ENCODE peak calls at places on chromosomes 12 and 14, in ten cellular contexts. One of them, this sample, is unnamed.

GRCh38 chr12:54561164-54561563 is 11.8 kb downstream of the PDE1B start:
- DNase-seq in adrenal gland: peak; percentile 37
- DNase-seq in Peyer's patch: peak; percentile 24
- DNase-seq in stomach: no peak
- DNase-seq in lower leg skin: no peak
- DNase-seq in ascending aorta: peak; percentile 38
- DNase-seq in AG04450: no peak
- DNase-seq in fibroblast of lung: no peak
- DNase-seq in mucosa of descending colon: peak; percentile 23
- DNase-seq in BE2C: no peak
- DNase-seq in this sample: no peak

GRCh38 chr14:55336161-55336560 is 64.9 kb downstream of the FBXO34 start:
- DNase-seq in BE2C: no peak
- DNase-seq in Peyer's patch: no peak
- DNase-seq in mucosa of descending colon: peak; percentile 61
- DNase-seq in adrenal gland: no peak
- DNase-seq in AG04450: no peak
- DNase-seq in fibroblast of lung: no peak
- DNase-seq in stomach: peak; percentile 42
- DNase-seq in ascending aorta: no peak
- DNase-seq in lower leg skin: no peak
- DNase-seq in this sample: no peak

GRCh38 chr14:103897075-103897947 is 30.9 kb upstream of the TDRD9 start:
- DNase-seq in lower leg skin: no peak
- DNase-seq in fibroblast of lung: no peak
- DNase-seq in AG04450: no peak
- DNase-seq in stomach: peak; percentile 93
- DNase-seq in mucosa of descending colon: peak; percentile 89
- DNase-seq in ascending aorta: no peak
- DNase-seq in adrenal gland: no peak
- DNase-seq in Peyer's patch: no peak
- DNase-seq in BE2C: no peak
- DNase-seq in this sample: no peak

GRCh38 chr14:72907886-72908285 is 14.0 kb upstream of the DPF3 start:
- DNase-seq in adrenal gland: no peak
- DNase-seq in Peyer's patch: no peak
- DNase-seq in stomach: no peak
- DNase-seq in BE2C: no peak
- DNase-seq in ascending aorta: no peak
- DNase-seq in lower leg skin: no peak
- DNase-seq in mucosa of descending colon: no peak
- DNase-seq in AG04450: no peak
- DNase-seq in fibroblast of lung: peak; percentile 81
- DNase-seq in this sample: no peak

GRCh38 chr12:102961488-102961801 is 4.0 kb downstream of the ASCL1 start:
- DNase-seq in ascending aorta: no peak
- DNase-seq in Peyer's patch: no peak
- DNase-seq in AG04450: no peak
- DNase-seq in mucosa of descending colon: no peak
- DNase-seq in stomach: no peak
- DNase-seq in adrenal gland: no peak
- DNase-seq in fibroblast of lung: no peak
- DNase-seq in BE2C: no peak
- DNase-seq in lower leg skin: no peak
- DNase-seq in this sample: no peak

GRCh38 chr14:54686219-54686870 is 119.4 kb downstream of the SAMD4A start:
- DNase-seq in mucosa of descending colon: peak; percentile 35
- DNase-seq in Peyer's patch: no peak
- DNase-seq in ascending aorta: no peak
- DNase-seq in stomach: no peak
- DNase-seq in adrenal gland: peak; percentile 71
- DNase-seq in AG04450: peak; percentile 47
- DNase-seq in lower leg skin: no peak
- DNase-seq in BE2C: no peak
- DNase-seq in fibroblast of lung: peak; percentile 95
- DNase-seq in this sample: no peak

GRCh38 chr12:28096649-28097048 is 93.6 kb upstream of the CCDC91 start:
- DNase-seq in mucosa of descending colon: no peak
- DNase-seq in AG04450: no peak
- DNase-seq in ascending aorta: no peak
- DNase-seq in stomach: no peak
- DNase-seq in adrenal gland: no peak
- DNase-seq in fibroblast of lung: no peak
- DNase-seq in lower leg skin: no peak
- DNase-seq in BE2C: no peak
- DNase-seq in Peyer's patch: no peak
- DNase-seq in this sample: no peak

GRCh38 chr14:42378880-42379279 is 772.2 kb downstream of the LRFN5 start:
- DNase-seq in ascending aorta: no peak
- DNase-seq in Peyer's patch: no peak
- DNase-seq in fibroblast of lung: no peak
- DNase-seq in stomach: no peak
- DNase-seq in BE2C: no peak
- DNase-seq in adrenal gland: no peak
- DNase-seq in lower leg skin: peak; percentile 77
- DNase-seq in mucosa of descending colon: no peak
- DNase-seq in AG04450: no peak
- DNase-seq in this sample: no peak

GRCh38 chr12:129351481-129351880 is 498.2 kb downstream of the GLT1D1 start:
- DNase-seq in fibroblast of lung: peak; percentile 52
- DNase-seq in mucosa of descending colon: no peak
- DNase-seq in adrenal gland: no peak
- DNase-seq in stomach: no peak
- DNase-seq in Peyer's patch: no peak
- DNase-seq in ascending aorta: no peak
- DNase-seq in BE2C: no peak
- DNase-seq in lower leg skin: no peak
- DNase-seq in AG04450: no peak
- DNase-seq in this sample: no peak

GRCh38 chr14:23524954-23525353 is 26.6 kb downstream of the ZFHX2 start:
- DNase-seq in BE2C: no peak
- DNase-seq in adrenal gland: no peak
- DNase-seq in Peyer's patch: no peak
- DNase-seq in stomach: no peak
- DNase-seq in fibroblast of lung: no peak
- DNase-seq in ascending aorta: no peak
- DNase-seq in mucosa of descending colon: no peak
- DNase-seq in lower leg skin: no peak
- DNase-seq in AG04450: no peak
- DNase-seq in this sample: no peak

GRCh38 chr12:131604146-131604844 is 106.6 kb upstream of the SFSWAP start:
- DNase-seq in AG04450: no peak
- DNase-seq in fibroblast of lung: no peak
- DNase-seq in Peyer's patch: peak; percentile 37
- DNase-seq in BE2C: no peak
- DNase-seq in stomach: no peak
- DNase-seq in ascending aorta: no peak
- DNase-seq in mucosa of descending colon: peak; percentile 16
- DNase-seq in adrenal gland: no peak
- DNase-seq in lower leg skin: no peak
- DNase-seq in this sample: no peak

GRCh38 chr12:15590180-15590826 is 198.9 kb downstream of the EPS8 start:
- DNase-seq in ascending aorta: no peak
- DNase-seq in fibroblast of lung: peak; percentile 51
- DNase-seq in BE2C: peak; percentile 40
- DNase-seq in lower leg skin: no peak
- DNase-seq in mucosa of descending colon: peak; percentile 71
- DNase-seq in Peyer's patch: peak; percentile 34
- DNase-seq in stomach: peak; percentile 53
- DNase-seq in AG04450: peak; percentile 41
- DNase-seq in adrenal gland: peak; percentile 57
- DNase-seq in this sample: peak; percentile 76

GRCh38 chr12:125280482-125281377 is 215.5 kb downstream of the AACS start:
- DNase-seq in ascending aorta: no peak
- DNase-seq in adrenal gland: no peak
- DNase-seq in mucosa of descending colon: no peak
- DNase-seq in lower leg skin: peak; percentile 76
- DNase-seq in stomach: no peak
- DNase-seq in fibroblast of lung: no peak
- DNase-seq in BE2C: no peak
- DNase-seq in Peyer's patch: no peak
- DNase-seq in AG04450: no peak
- DNase-seq in this sample: no peak
- H3K4me3 ChIP-seq in ascending aorta: no peak overlapping the region
- H3K4me3 ChIP-seq in adrenal gland: no peak overlapping the region
- H3K4me3 ChIP-seq in mucosa of descending colon: no peak overlapping the region
- H3K4me3 ChIP-seq in lower leg skin: no peak overlapping the region
- H3K4me3 ChIP-seq in stomach: no peak overlapping the region
- H3K4me3 ChIP-seq in fibroblast of lung: no peak overlapping the region
- H3K4me3 ChIP-seq in BE2C: no peak overlapping the region
- H3K4me3 ChIP-seq in Peyer's patch: no peak overlapping the region
- H3K4me3 ChIP-seq in AG04450: no peak overlapping the region
- H3K4me3 ChIP-seq in this sample: no peak overlapping the region

GRCh38 chr12:52980096-52980694 is 26.1 kb upstream of the EIF4B start:
- DNase-seq in AG04450: no peak
- DNase-seq in adrenal gland: no peak
- DNase-seq in lower leg skin: no peak
- DNase-seq in stomach: no peak
- DNase-seq in ascending aorta: no peak
- DNase-seq in mucosa of descending colon: no peak
- DNase-seq in fibroblast of lung: no peak
- DNase-seq in Peyer's patch: no peak
- DNase-seq in BE2C: no peak
- DNase-seq in this sample: no peak

GRCh38 chr12:52988933-52989332 is 17.3 kb upstream of the EIF4B start:
- DNase-seq in AG04450: no peak
- DNase-seq in stomach: no peak
- DNase-seq in mucosa of descending colon: peak; percentile 55
- DNase-seq in adrenal gland: no peak
- DNase-seq in ascending aorta: no peak
- DNase-seq in lower leg skin: no peak
- DNase-seq in fibroblast of lung: no peak
- DNase-seq in BE2C: no peak
- DNase-seq in Peyer's patch: no peak
- DNase-seq in this sample: no peak

GRCh38 chr12:52980773-52981423 is 25.4 kb upstream of the EIF4B start:
- DNase-seq in mucosa of descending colon: peak; percentile 97
- DNase-seq in AG04450: peak; percentile 80
- DNase-seq in adrenal gland: peak; percentile 96
- DNase-seq in BE2C: peak; percentile 92
- DNase-seq in ascending aorta: peak; percentile 50
- DNase-seq in Peyer's patch: peak; percentile 80
- DNase-seq in stomach: peak; percentile 93
- DNase-seq in fibroblast of lung: peak; percentile 76
- DNase-seq in lower leg skin: peak; percentile 96
- DNase-seq in this sample: no peak

DNA sequence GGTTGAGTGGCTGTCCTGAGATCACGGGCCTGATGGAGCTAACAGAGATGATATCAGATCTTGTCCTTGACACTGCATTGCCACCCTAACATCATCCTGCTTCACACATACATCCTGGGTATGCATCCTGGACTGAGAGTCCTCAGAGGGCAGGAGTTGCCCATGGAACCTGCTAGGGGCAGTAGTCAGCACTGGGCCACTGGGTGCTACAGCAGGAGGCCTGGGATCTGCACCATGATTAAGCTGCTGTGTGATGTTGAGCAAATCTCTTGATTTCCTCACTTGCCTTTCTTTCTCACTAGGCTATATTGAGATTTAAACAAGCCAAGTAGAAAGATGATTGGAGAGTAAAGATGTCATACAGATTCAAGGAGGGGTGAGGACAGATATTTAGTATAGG is 22.1 kb upstream of the EIF4B start:
- DNase-seq in fibroblast of lung: no peak
- DNase-seq in mucosa of descending colon: no peak
- DNase-seq in ascending aorta: no peak
- DNase-seq in lower leg skin: no peak
- DNase-seq in adrenal gland: no peak
- DNase-seq in BE2C: no peak
- DNase-seq in stomach: no peak
- DNase-seq in Peyer's patch: no peak
- DNase-seq in AG04450: no peak
- DNase-seq in this sample: no peak
- TF ChIP-seq CTCF in fibroblast of lung: peak; percentile 12
- TF ChIP-seq CTCF in mucosa of descending colon: no peak
- TF ChIP-seq CTCF in ascending aorta: no peak
- TF ChIP-seq CTCF in lower leg skin: no peak
- TF ChIP-seq CTCF in adrenal gland: no peak
- TF ChIP-seq CTCF in BE2C: peak; percentile 33
- TF ChIP-seq CTCF in stomach: no peak
- TF ChIP-seq CTCF in Peyer's patch: peak; percentile 10
- TF ChIP-seq CTCF in AG04450: peak; percentile 18
- TF ChIP-seq CTCF in this sample: peak; percentile 42

GRCh38 chr14:89607453-89607852 is 190.4 kb upstream of the FOXN3 start:
- DNase-seq in AG04450: no peak
- DNase-seq in mucosa of descending colon: no peak
- DNase-seq in adrenal gland: no peak
- DNase-seq in BE2C: no peak
- DNase-seq in stomach: no peak
- DNase-seq in ascending aorta: no peak
- DNase-seq in fibroblast of lung: peak; percentile 51
- DNase-seq in Peyer's patch: no peak
- DNase-seq in lower leg skin: no peak
- DNase-seq in this sample: no peak

GRCh38 chr14:89600029-89600428 is 183.0 kb upstream of the FOXN3 start:
- DNase-seq in BE2C: no peak
- DNase-seq in Peyer's patch: no peak
- DNase-seq in AG04450: no peak
- DNase-seq in mucosa of descending colon: no peak
- DNase-seq in lower leg skin: no peak
- DNase-seq in adrenal gland: no peak
- DNase-seq in fibroblast of lung: no peak
- DNase-seq in stomach: no peak
- DNase-seq in ascending aorta: no peak
- DNase-seq in this sample: no peak

GRCh38 chr14:89600950-89601826 is 184.2 kb upstream of the FOXN3 start:
- DNase-seq in mucosa of descending colon: no peak
- DNase-seq in AG04450: no peak
- DNase-seq in stomach: no peak
- DNase-seq in fibroblast of lung: peak; percentile 86
- DNase-seq in Peyer's patch: no peak
- DNase-seq in BE2C: no peak
- DNase-seq in lower leg skin: no peak
- DNase-seq in ascending aorta: no peak
- DNase-seq in adrenal gland: no peak
- DNase-seq in this sample: no peak

GRCh38 chr14:89598548-89599186 is 181.6 kb upstream of the FOXN3 start:
- DNase-seq in ascending aorta: no peak
- DNase-seq in lower leg skin: no peak
- DNase-seq in Peyer's patch: no peak
- DNase-seq in stomach: no peak
- DNase-seq in fibroblast of lung: peak; percentile 35
- DNase-seq in mucosa of descending colon: no peak
- DNase-seq in adrenal gland: no peak
- DNase-seq in BE2C: no peak
- DNase-seq in AG04450: no peak
- DNase-seq in this sample: no peak

GRCh38 chr14:89603938-89604480 is 187.0 kb upstream of the FOXN3 start:
- DNase-seq in adrenal gland: no peak
- DNase-seq in AG04450: no peak
- DNase-seq in ascending aorta: no peak
- DNase-seq in mucosa of descending colon: no peak
- DNase-seq in lower leg skin: no peak
- DNase-seq in Peyer's patch: no peak
- DNase-seq in fibroblast of lung: no peak
- DNase-seq in stomach: no peak
- DNase-seq in BE2C: no peak
- DNase-seq in this sample: no peak
- H3K4me3 ChIP-seq in adrenal gland: no peak overlapping the region
- H3K4me3 ChIP-seq in AG04450: no peak overlapping the region
- H3K4me3 ChIP-seq in ascending aorta: peak overlapping the region; percentile 23
- H3K4me3 ChIP-seq in mucosa of descending colon: no peak overlapping the region
- H3K4me3 ChIP-seq in lower leg skin: no peak overlapping the region
- H3K4me3 ChIP-seq in Peyer's patch: no peak overlapping the region
- H3K4me3 ChIP-seq in fibroblast of lung: no peak overlapping the region
- H3K4me3 ChIP-seq in stomach: no peak overlapping the region
- H3K4me3 ChIP-seq in BE2C: no peak overlapping the region
- H3K4me3 ChIP-seq in this sample: no peak overlapping the region

GRCh38 chr12:57090924-57091632 is 2.2 kb downstream of the NAB2 start:
- DNase-seq in Peyer's patch: no peak
- DNase-seq in fibroblast of lung: peak; percentile 22
- DNase-seq in ascending aorta: no peak
- DNase-seq in lower leg skin: no peak
- DNase-seq in AG04450: no peak
- DNase-seq in mucosa of descending colon: no peak
- DNase-seq in BE2C: no peak
- DNase-seq in stomach: no peak
- DNase-seq in adrenal gland: peak; percentile 28
- DNase-seq in this sample: no peak
- TF ChIP-seq CTCF in Peyer's patch: no peak
- TF ChIP-seq CTCF in fibroblast of lung: peak; percentile 28
- TF ChIP-seq CTCF in ascending aorta: no peak
- TF ChIP-seq CTCF in lower leg skin: no peak
- TF ChIP-seq CTCF in AG04450: peak; percentile 19
- TF ChIP-seq CTCF in mucosa of descending colon: no peak
- TF ChIP-seq CTCF in BE2C: no peak
- TF ChIP-seq CTCF in stomach: no peak
- TF ChIP-seq CTCF in adrenal gland: no peak
- TF ChIP-seq CTCF in this sample: peak; percentile 14